ENCODE peak calls at places on chromosomes 6 and 20, in four cellular contexts. H is heart left ventricle, F is fibroblast of lung, Y is lower lobe of right lung. Q is an unnamed sample.

GRCh38 chr6:31784270-31784925 is 7.3 kb upstream of the VWA7 start:
- DNase-seq in H (no peak), F (no peak), Y (no peak), Q (no peak)

GRCh38 chr6:108080010-108080780 is 5.7 kb upstream of the OSTM1 start:
- DNase-seq in H (no peak), F (peak; percentile 25), Y (no peak), Q (no peak)

GRCh38 chr6:159232106-159232645 is 63.0 kb downstream of the FNDC1 start:
- DNase-seq in H (no peak), F (no peak), Y (no peak), Q (no peak)

GRCh38 chr6:37381579-37381978 is 27.8 kb downstream of the RNF8 start:
- DNase-seq in H (no peak), F (peak; percentile 60), Y (no peak), Q (no peak)

GRCh38 chr20:44113642-44113945 is 73.4 kb downstream of the JPH2 start:
- DNase-seq in H (no peak), F (no peak), Y (no peak), Q (no peak)

GRCh38 chr6:35804996-35805736 is at the start of gene LHFPL5:
- DNase-seq in H (peak; percentile 22), F (peak; percentile 15), Y (peak; percentile 55), Q (no peak)

GRCh38 chr6:6556738-6557503 is 31.6 kb upstream of the LY86 start:
- DNase-seq in H (peak; percentile 52), F (peak; percentile 12), Y (no peak), Q (no peak)

GRCh38 chr20:51934301-51935002 is 132.1 kb upstream of the SALL4 start:
- DNase-seq in H (no peak), F (no peak), Y (no peak), Q (no peak)

GRCh38 chr20:380763-381580 is 412 bp downstream of the TRIB3 start:
- DNase-seq in H (peak; percentile 43), F (peak; percentile 75), Y (peak; percentile 79), Q (peak; percentile 91)

GRCh38 chr6:157432231-157432630 is 51.2 kb downstream of the ZDHHC14 start:
- DNase-seq in H (no peak), F (no peak), Y (no peak), Q (no peak)

GRCh38 chr20:3406481-3407425 is 716 bp downstream of the DNAAF9 start:
- DNase-seq in H (peak; percentile 56), F (peak; percentile 48), Y (peak; percentile 48), Q (no peak)

GRCh38 chr20:20743511-20744169 is 31.2 kb upstream of the RALGAPA2 start:
- DNase-seq in H (peak; percentile 65), F (peak; percentile 49), Y (peak; percentile 69), Q (no peak)

GRCh38 chr6:122339661-122340060 is 59.8 kb upstream of the HSF2 start:
- DNase-seq in H (no peak), F (no peak), Y (no peak), Q (no peak)

GRCh38 chr20:33203444-33203843 is 13.7 kb upstream of the BPIFA3 start:
- DNase-seq in H (no peak), F (no peak), Y (no peak), Q (no peak)

GRCh38 chr6:32337166-32337805 is 34.4 kb downstream of the TSBP1 start:
- DNase-seq in H (peak; percentile 10), F (no peak), Y (no peak), Q (no peak)

GRCh38 chr20:24837721-24838456 is 111.2 kb upstream of the CST7 start:
- DNase-seq in H (no peak), F (peak; percentile 52), Y (no peak), Q (no peak)

GRCh38 chr6:109130065-109130464 is 34.8 kb downstream of the CEP57L1 start:
- DNase-seq in H (no peak), F (no peak), Y (no peak), Q (no peak)

GRCh38 chr6:109121411-109121810 is 26.1 kb downstream of the CEP57L1 start:
- DNase-seq in H (no peak), F (peak; percentile 16), Y (no peak), Q (no peak)

GRCh38 chr6:109118955-109119354 is 23.6 kb downstream of the CEP57L1 start:
- DNase-seq in H (no peak), F (no peak), Y (no peak), Q (no peak)

GRCh38 chr6:109125504-109125903 is 30.2 kb downstream of the CEP57L1 start:
- DNase-seq in H (no peak), F (no peak), Y (no peak), Q (no peak)

GRCh38 chr6:109124219-109124618 is 28.9 kb downstream of the CEP57L1 start:
- DNase-seq in H (no peak), F (no peak), Y (no peak), Q (no peak)
- H3K27ac ChIP-seq in H (no peak overlapping the region), F (no peak overlapping the region), Y (no peak overlapping the region), Q (no peak overlapping the region)

GRCh38 chr20:9051508-9051907 is 17.4 kb upstream of the PLCB4 start:
- DNase-seq in H (no peak), F (peak; percentile 97), Y (no peak), Q (peak; percentile 80)
- H3K4me3 ChIP-seq in H (no peak overlapping the region), F (no peak overlapping the region), Y (no peak overlapping the region), Q (no peak overlapping the region)

DNA sequence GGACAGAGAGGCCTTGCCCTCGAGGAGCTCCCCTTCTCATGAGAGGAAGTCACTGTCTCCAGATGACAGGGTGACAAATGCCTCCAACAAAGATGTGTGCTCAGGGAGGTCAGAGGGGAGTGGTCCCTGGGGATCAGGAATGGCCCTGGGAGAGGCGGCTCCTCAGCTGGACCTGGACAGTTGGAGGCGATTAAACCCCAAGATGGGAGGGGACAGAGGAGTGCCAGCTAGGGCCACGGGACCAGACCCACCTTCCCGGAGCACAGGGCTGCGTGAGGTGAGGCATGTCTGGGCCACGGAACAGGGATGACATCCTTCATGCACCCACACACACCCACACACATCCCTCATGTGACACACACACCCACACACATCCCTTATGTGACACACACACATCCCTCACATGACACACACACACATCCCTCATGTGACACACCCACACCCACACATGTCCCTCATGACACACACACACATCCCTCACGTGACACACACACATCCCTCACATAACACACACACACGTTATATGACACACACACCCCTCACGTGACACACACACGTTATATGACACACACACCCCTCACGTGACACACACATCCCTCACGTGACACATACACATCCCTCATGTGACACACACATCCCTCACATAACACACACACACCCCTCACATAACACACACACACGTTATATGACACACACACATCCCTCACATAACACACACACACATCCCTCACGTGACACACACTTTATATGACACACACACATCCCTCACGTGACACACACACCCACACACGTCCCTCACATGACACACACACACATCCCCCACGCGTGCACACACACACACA is 57.4 kb upstream of the SLCO4A1 start:
- DNase-seq in H (no peak), F (no peak), Y (no peak), Q (no peak)
- H3K27ac ChIP-seq in H (no peak overlapping the region), F (no peak overlapping the region), Y (no peak overlapping the region), Q (no peak overlapping the region)

DNA sequence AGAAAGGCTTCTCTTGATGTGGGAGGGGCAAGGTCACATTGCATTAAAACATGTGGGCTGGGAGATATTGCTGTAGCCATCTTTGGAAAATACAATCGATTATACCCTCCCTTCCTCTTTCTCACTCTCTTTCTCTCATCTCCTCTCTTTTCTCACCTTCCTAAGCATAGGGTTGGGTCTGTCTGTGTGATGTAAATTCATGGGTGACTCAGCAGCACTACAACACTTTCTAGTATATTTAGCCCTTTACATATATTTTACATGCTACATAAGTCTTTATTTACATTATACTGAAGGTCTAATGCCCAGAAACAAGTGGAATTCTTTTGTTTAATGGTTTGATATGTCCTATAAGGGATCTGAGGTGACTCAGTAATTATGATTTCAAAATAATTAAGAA is 634.8 kb upstream of the FLRT3 start:
- DNase-seq in H (no peak), F (no peak), Y (no peak), Q (no peak)
- H3K4me3 ChIP-seq in H (no peak overlapping the region), F (no peak overlapping the region), Y (no peak overlapping the region), Q (no peak overlapping the region)

GRCh38 chr20:40689100-40689942 is at the start of gene MAFB:
- DNase-seq in H (peak; percentile 94), F (peak; percentile 94), Y (peak; percentile 96), Q (peak; percentile 92)

GRCh38 chr20:40686893-40687292 is 2.1 kb downstream of the MAFB start:
- DNase-seq in H (no peak), F (no peak), Y (no peak), Q (peak; percentile 66)

GRCh38 chr20:40689943-40690835 is 1.2 kb upstream of the MAFB start:
- DNase-seq in H (peak; percentile 89), F (peak; percentile 93), Y (peak; percentile 96), Q (peak; percentile 98)

GRCh38 chr20:40687384-40688128 is 1.5 kb downstream of the MAFB start:
- DNase-seq in H (peak; percentile 54), F (peak; percentile 34), Y (peak; percentile 87), Q (peak; percentile 89)

DNA sequence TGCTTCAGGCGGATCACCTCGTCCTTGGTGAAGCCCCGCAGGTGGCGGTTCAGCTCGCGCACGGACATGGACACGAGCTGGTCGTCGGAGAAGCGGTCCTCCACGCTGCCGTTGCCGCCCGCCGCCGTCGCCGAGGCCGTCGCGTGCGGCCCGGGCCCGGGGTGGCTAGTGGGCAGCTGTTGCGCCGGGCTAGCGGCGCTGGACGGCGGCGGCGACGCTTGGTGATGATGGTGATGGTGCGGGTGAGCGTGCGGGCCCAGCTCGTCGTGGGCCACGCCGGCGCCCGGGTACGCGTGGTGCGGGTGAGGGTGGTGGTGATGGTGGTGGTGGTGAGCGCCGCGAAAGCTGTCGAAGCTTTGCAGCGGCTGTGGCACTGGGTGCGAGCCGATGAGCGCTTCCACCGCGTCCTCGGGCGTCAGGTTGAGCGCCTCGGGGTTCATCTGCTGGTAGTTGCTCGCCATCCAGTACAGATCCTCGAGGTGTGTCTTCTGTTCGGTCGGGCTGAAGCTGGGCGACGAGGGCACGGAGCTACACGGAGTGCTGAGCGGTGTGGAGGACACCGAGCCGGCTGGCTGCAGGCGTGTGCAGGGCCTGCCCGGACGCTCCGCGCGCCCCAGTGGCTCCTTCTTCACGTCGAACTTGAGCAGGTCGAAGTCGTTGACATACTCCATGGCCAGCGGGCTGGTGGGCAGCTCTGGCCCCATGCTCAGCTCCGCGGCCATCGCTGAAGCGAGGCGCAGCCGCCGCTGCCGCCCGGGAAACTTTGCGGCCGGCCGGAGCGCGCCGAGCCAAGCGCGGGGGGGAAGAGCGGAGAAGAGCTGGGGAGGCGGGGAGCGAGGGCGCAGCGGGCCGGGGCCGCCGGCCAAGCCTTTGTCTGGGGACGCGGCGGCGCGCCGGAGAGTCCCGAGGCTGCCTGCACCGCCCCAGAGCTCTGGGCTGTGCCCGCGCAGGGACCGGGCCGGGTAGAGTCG is 622 bp downstream of the MAFB start:
- DNase-seq in H (peak; percentile 25), F (peak; percentile 47), Y (peak; percentile 66), Q (peak; percentile 79)
- H3K27ac ChIP-seq in H (peak overlapping the region; percentile 98), F (no peak overlapping the region), Y (peak overlapping the region; percentile 99), Q (no peak overlapping the region)

DNA sequence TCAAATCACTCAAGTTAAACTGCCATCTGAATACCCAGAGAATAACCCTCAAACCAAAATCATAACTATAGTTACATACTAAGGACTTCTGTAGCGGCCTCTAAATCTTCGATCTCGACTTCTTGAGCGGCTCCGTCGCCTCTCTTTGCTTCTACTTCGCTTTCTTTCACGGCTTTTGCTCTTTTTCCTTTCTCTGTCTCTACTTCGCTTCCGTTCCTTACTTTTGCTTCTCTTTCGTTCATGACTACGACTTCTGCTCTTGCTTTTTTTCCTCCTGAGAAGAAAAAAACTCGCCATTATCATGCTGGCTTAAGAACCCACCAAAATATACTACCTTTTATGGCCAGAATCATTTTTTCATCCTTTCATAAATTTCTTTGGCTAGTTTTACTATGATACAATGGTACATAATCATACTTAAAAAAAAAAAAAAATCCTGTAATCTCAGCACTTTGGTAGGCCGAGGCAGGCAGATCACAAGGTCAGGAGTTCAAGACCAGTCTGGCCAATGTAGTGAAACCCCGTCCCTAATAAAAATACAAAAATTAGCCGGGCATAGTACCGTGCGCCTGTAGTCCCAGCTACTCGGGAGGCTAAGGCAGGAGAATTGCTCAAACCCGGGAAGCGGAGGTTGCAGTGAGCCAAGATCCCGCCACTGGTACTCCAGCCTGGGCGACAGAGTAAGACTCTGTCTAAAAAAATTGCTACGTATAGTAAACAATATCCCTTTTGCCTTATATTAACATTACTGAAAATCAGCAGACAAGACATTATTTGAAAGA is 10.0 kb downstream of the RBM39 start:
- DNase-seq in H (no peak), F (no peak), Y (no peak), Q (peak; percentile 64)
- H3K4me3 ChIP-seq in H (no peak overlapping the region), F (no peak overlapping the region), Y (no peak overlapping the region), Q (no peak overlapping the region)